ENCODE peak calls at places on chromosomes 13 and 19, in five cellular contexts. S, V, M, C and B are unnamed samples.

GRCh38 chr19:6413291-6413690 is 11.3 kb downstream of the KHSRP start:
- DNase-seq in S (no peak), V (no peak), M (no peak), C (no peak), B (no peak)

GRCh38 chr19:17469092-17469370 is 1.3 kb upstream of the SLC27A1 start:
- DNase-seq in S (no peak), V (no peak), M (peak), C (no peak), B (peak)

GRCh38 chr13:106561551-106562170 is 6.3 kb downstream of the ARGLU1 start:
- DNase-seq in S (no peak), V (no peak), M (no peak), C (no peak), B (peak)

GRCh38 chr13:94711561-94712286 is 621 bp downstream of the SOX21 start:
- DNase-seq in S (no peak), V (no peak), M (no peak), C (peak), B (no peak)

GRCh38 chr13:33197551-33197971 is 88.0 kb downstream of the STARD13 start:
- DNase-seq in S (no peak), V (no peak), M (no peak), C (no peak), B (no peak)

GRCh38 chr13:31119526-31119925 is 42.2 kb downstream of the HSPH1 start:
- DNase-seq in S (no peak), V (no peak), M (no peak), C (no peak), B (no peak)

GRCh38 chr13:81771948-81772347 is 1431.0 kb upstream of the SPRY2 start:
- DNase-seq in S (no peak), V (no peak), M (no peak), C (no peak), B (no peak)

GRCh38 chr13:97468331-97468730 is 34.4 kb downstream of the RAP2A start:
- DNase-seq in S (no peak), V (no peak), M (peak), C (no peak), B (peak)

GRCh38 chr19:7337380-7338194 is 11.2 kb upstream of the ARHGEF18 start:
- DNase-seq in S (no peak), V (no peak), M (peak), C (no peak), B (peak)

GRCh38 chr19:4304509-4305252 is at the start of gene FSD1:
- DNase-seq in S (no peak), V (peak), M (peak), C (peak), B (no peak)

GRCh38 chr13:68850160-68850559 is 1257.5 kb upstream of the ATXN8OS start:
- DNase-seq in S (no peak), V (no peak), M (no peak), C (no peak), B (no peak)

GRCh38 chr13:24727731-24728601 is 36.0 kb upstream of the RNF17 start:
- DNase-seq in S (peak), V (peak), M (peak), C (peak), B (peak)

GRCh38 chr19:40348125-40348913 is at the start of the genes C19orf47 and PLD3:
- DNase-seq in S (peak), V (peak), M (peak), C (peak), B (peak)

GRCh38 chr13:39417643-39418042 is 185.3 kb downstream of the LHFPL6 start:
- DNase-seq in S (peak), V (no peak), M (peak), C (peak), B (no peak)

GRCh38 chr19:903266-903797 is 9.7 kb downstream of the R3HDM4 start:
- DNase-seq in S (no peak), V (no peak), M (no peak), C (no peak), B (no peak)

GRCh38 chr19:16605115-16605514 is 22.9 kb downstream of the MED26 start:
- DNase-seq in S (no peak), V (no peak), M (no peak), C (no peak), B (no peak)

GRCh38 chr13:87052731-87053130 is 618.4 kb upstream of the SLITRK5 start:
- DNase-seq in S (no peak), V (no peak), M (no peak), C (no peak), B (no peak)

GRCh38 chr19:35903550-35904179 is 1.3 kb downstream of the HCST start:
- DNase-seq in S (peak), V (peak), M (peak), C (peak), B (peak)

GRCh38 chr13:109389456-109389855 is 396.9 kb downstream of the IRS2 start:
- DNase-seq in S (no peak), V (no peak), M (no peak), C (peak), B (peak)

GRCh38 chr19:31338069-31338767 is 11.0 kb downstream of the TSHZ3 start:
- DNase-seq in S (no peak), V (no peak), M (no peak), C (peak), B (no peak)

GRCh38 chr13:41019578-41020347 is 647 bp upstream of the ELF1 start:
- DNase-seq in S (no peak), V (no peak), M (peak), C (no peak), B (no peak)

GRCh38 chr19:42023121-42023942 is 29.3 kb upstream of the ATP1A3 start:
- DNase-seq in S (no peak), V (no peak), M (no peak), C (peak), B (no peak)

GRCh38 chr13:108182652-108183051 is 32.7 kb downstream of the LIG4 start:
- DNase-seq in S (no peak), V (no peak), M (no peak), C (no peak), B (no peak)

GRCh38 chr13:75250526-75251183 is 231.3 kb downstream of the TBC1D4 start:
- DNase-seq in S (no peak), V (no peak), M (no peak), C (peak), B (no peak)

GRCh38 chr19:13154241-13154778 is 4.1 kb downstream of the IER2 start:
- DNase-seq in S (no peak), V (peak), M (no peak), C (peak), B (peak)

GRCh38 chr13:27482996-27483395 is 32.6 kb upstream of the MTIF3 start:
- DNase-seq in S (no peak), V (no peak), M (peak), C (no peak), B (peak)

GRCh38 chr19:22609630-22610029 is 24.5 kb upstream of the ZNF492 start:
- DNase-seq in S (no peak), V (no peak), M (no peak), C (no peak), B (no peak)

GRCh38 chr19:48752511-48753365 is at the start of gene FUT1:
- DNase-seq in S (no peak), V (peak), M (no peak), C (peak), B (no peak)

GRCh38 chr19:3464797-3465235 is 15.5 kb downstream of the SMIM24 start:
- DNase-seq in S (no peak), V (no peak), M (no peak), C (no peak), B (no peak)

GRCh38 chr19:48745208-48745995 is 1.3 kb downstream of the IZUMO1 start:
- DNase-seq in S (peak), V (peak), M (peak), C (peak), B (peak)

GRCh38 chr13:21175656-21176194 is 627 bp downstream of the SKA3 start:
- DNase-seq in S (peak), V (no peak), M (no peak), C (peak), B (peak)

GRCh38 chr19:11418518-11419506 is at the start of gene RGL3:
- DNase-seq in S (no peak), V (peak), M (peak), C (peak), B (no peak)